ENCODE peak calls at places on chromosome 7, in five cellular contexts. B is transverse colon, E is breast epithelium, Z is adrenal gland, O is suprapubic skin. M is an unnamed sample.

GRCh38 chr7:110358028-110358427 is 732.9 kb upstream of the LRRN3 start:
- DNase-seq in B (no peak), E (no peak), Z (no peak), O (no peak), M (no peak)

GRCh38 chr7:89606479-89606878 is 547.8 kb upstream of the STEAP1 start:
- DNase-seq in B (no peak), E (no peak), Z (no peak), O (no peak), M (no peak)

GRCh38 chr7:47513741-47514241 is 68.1 kb downstream of the TNS3 start:
- DNase-seq in B (no peak), E (no peak), Z (peak; percentile 60), O (no peak), M (no peak)

GRCh38 chr7:37730489-37730888 is 46.9 kb downstream of the GPR141 start:
- DNase-seq in B (no peak), E (no peak), Z (no peak), O (no peak), M (no peak)

GRCh38 chr7:43771567-43771966 is 13.1 kb downstream of the BLVRA start:
- DNase-seq in B (no peak), E (no peak), Z (no peak), O (no peak), M (no peak)

GRCh38 chr7:5406957-5407930 is 16.4 kb downstream of the TNRC18 start:
- DNase-seq in B (no peak), E (no peak), Z (no peak), O (no peak), M (no peak)

GRCh38 chr7:31883761-31884164 is 186.4 kb downstream of the PDE1C start:
- DNase-seq in B (no peak), E (no peak), Z (peak; percentile 11), O (no peak), M (peak; percentile 43)

GRCh38 chr7:130989006-130989795 is 255.2 kb upstream of the KLF14 start:
- DNase-seq in B (no peak), E (no peak), Z (no peak), O (no peak), M (no peak)

GRCh38 chr7:146660839-146661238 is 544.2 kb downstream of the CNTNAP2 start:
- DNase-seq in B (no peak), E (no peak), Z (no peak), O (no peak), M (no peak)

GRCh38 chr7:75772081-75773077 is at the start of gene CCL26:
- DNase-seq in B (peak; percentile 35), E (peak; percentile 52), Z (peak; percentile 44), O (peak; percentile 68), M (peak; percentile 36)

GRCh38 chr7:110442386-110442837 is 648.5 kb upstream of the LRRN3 start:
- DNase-seq in B (no peak), E (peak; percentile 52), Z (peak; percentile 33), O (no peak), M (peak; percentile 22)

GRCh38 chr7:115724400-115725056 is 306.0 kb downstream of the TFEC start:
- DNase-seq in B (peak; percentile 15), E (no peak), Z (no peak), O (no peak), M (no peak)

GRCh38 chr7:153943428-153944370 is 108.5 kb upstream of the DPP6 start:
- DNase-seq in B (no peak), E (no peak), Z (no peak), O (no peak), M (no peak)

GRCh38 chr7:110001254-110001938 is 1089.5 kb upstream of the LRRN3 start:
- DNase-seq in B (no peak), E (no peak), Z (no peak), O (no peak), M (no peak)

GRCh38 chr7:135248546-135248945 is 14.9 kb downstream of the STRA8 start:
- DNase-seq in B (no peak), E (no peak), Z (no peak), O (no peak), M (no peak)

GRCh38 chr7:69588773-69589172 is 9.5 kb upstream of the AUTS2 start:
- DNase-seq in B (no peak), E (no peak), Z (no peak), O (no peak), M (no peak)

GRCh38 chr7:26584964-26585650 is 279.3 kb downstream of the SKAP2 start:
- DNase-seq in B (no peak), E (no peak), Z (no peak), O (no peak), M (no peak)

GRCh38 chr7:64562621-64563275 is at the start of gene ZNF680:
- DNase-seq in B (peak; percentile 95), E (peak; percentile 96), Z (peak; percentile 98), O (peak; percentile 98), M (peak; percentile 78)
- TF ChIP-seq POLR2A in B (peak; percentile 64), E (peak; percentile 76), Z (peak; percentile 83), O (peak; percentile 64), M (peak; percentile 33)

DNA sequence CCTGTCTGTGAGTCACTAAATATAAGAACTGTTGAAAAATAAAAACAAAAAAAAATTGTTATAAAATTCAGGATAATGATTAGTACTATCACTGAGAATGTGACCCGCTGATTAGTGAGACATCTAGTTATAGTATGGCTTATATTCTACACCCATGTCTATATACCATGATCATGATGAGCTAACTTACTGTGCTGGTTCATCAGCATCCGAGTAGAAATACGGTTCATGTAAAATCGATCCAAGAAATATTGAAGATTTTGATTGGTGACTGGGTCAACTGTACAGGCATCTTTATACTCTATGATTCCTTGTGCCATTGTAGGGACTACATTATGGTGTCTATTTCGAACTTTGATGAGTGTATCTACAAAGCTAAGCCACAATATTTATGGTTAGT is 3.7 kb downstream of the PDK4 start:
- DNase-seq in B (no peak), E (no peak), Z (no peak), O (no peak), M (no peak)
- TF ChIP-seq POLR2A in B (no peak), E (peak; percentile 19), Z (peak; percentile 29), O (no peak), M (no peak)

DNA sequence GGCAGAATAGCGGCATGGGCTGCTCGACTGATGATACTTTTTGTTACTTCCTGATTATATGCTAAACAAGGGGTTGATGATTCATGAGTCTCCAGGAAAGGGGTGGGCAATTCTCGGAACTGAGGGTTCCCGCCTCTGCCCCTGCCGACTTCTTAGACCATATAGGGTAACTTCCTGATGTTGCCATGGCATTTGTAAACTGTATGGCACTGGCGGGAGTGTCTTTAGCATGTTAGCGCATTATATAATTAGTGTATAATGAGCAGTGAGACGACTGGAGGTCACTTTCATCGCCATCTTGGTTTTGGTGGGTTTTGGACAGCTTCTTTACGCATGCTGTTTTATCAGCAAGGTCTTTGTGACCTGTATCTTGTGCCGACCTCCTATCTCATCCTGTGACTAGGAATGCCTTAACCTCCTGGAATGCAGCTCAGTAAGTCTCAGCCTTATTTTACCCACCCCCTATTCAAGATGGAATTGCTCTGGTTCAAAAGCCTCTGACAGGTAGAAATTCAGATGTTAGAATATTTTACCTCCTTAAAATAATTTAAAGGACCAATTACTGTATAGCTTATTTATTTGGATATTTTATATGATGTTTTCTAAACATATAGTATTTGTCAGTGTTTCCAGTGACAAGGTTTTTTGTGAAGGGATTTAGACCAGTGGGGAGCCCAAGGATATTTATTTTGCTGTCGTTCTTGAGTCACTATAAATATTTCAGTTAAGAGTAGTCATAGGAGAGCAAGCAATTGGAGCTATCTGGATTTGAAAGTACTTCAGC is 90.1 kb upstream of the PIK3CG start:
- DNase-seq in B (no peak), E (no peak), Z (no peak), O (no peak), M (no peak)
- TF ChIP-seq POLR2A in B (no peak), E (no peak), Z (no peak), O (no peak), M (no peak)

DNA sequence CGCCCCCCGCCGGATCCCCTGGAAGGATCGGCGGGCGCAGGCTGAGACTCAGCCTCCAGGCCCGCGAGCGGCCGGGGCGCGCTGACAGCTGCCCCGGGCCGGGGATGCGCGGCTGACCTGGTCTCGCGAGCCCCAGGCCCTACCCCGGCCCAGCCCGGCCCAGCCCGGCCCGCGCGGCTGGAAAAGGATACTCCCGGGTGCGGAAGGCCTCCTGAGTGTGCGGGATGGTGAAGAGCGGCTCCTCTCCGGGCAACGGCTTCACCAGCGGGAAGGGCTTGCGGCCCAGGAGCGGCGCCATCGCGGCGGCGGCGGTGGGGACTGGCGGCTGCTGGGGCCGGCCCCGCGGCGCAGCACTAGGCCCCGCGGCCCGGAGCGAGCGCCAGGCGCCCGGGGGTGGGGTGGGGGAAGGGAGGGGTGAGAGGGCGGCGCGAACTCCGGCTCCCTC is 435 bp downstream of the BAZ1B start:
- DNase-seq in B (no peak), E (peak; percentile 53), Z (peak; percentile 52), O (no peak), M (peak; percentile 51)
- TF ChIP-seq POLR2A in B (no peak), E (no peak), Z (no peak), O (peak; percentile 6), M (peak; percentile 61)

GRCh38 chr7:101815826-101816488 is 1.5 kb upstream of the CUX1 start:
- DNase-seq in B (peak; percentile 79), E (no peak), Z (peak; percentile 74), O (peak; percentile 72), M (peak; percentile 89)

GRCh38 chr7:101816499-101817030 is 861 bp upstream of the CUX1 start:
- DNase-seq in B (peak; percentile 64), E (no peak), Z (peak; percentile 44), O (no peak), M (peak; percentile 67)

GRCh38 chr7:101813414-101814019 is 3.9 kb upstream of the CUX1 start:
- DNase-seq in B (no peak), E (no peak), Z (no peak), O (no peak), M (no peak)

GRCh38 chr7:101814081-101814995 is 3.1 kb upstream of the CUX1 start:
- DNase-seq in B (peak; percentile 72), E (no peak), Z (peak; percentile 46), O (peak; percentile 75), M (peak; percentile 72)

DNA sequence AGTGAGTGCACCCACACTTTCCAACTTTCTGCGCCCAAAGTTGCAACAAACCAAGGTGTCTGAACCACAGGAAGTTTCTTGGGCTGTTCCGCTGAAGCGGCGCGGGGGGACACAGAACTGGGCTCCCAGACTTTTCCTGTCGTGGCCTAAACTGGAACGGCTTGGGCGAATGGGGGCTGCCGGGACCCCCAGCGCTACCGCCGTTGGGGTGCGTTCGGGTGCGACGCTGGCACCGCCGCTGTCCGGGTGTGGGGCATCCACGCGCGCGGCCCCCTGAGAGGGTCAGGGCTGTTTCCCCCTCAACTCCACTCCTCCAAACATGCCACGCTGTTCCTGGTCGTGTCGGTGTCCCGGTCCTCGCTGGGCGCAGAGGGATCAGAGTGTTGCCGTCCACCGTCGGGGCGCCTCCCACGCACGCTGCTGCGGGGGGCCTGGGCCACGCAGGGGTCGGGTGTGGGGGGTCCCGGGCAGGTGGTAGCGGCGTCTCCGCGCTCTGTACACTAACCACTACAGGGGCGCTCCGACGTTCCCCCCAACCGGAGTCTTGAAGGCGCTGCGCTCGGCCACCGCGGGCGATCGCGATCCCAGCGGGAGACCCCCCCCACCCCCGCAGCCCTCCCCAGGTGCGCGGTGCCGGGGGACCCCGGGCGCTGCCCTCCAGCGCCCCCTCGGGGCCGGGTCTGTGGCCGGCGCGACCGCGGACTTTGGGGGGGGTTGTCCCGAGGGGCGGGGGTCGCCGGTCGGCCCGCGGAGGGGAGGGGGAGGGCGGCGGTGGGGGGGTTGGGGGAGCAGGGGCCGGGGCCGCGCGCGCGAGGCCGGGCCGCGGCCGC is 2.2 kb upstream of the CUX1 start:
- DNase-seq in B (peak; percentile 70), E (no peak), Z (peak; percentile 33), O (peak; percentile 65), M (peak; percentile 61)
- TF ChIP-seq POLR2A in B (no peak), E (no peak), Z (no peak), O (no peak), M (no peak)

M was measured in H54.